ENCODE peak calls at places on chromosomes 7 and 10, in seven cellular contexts. One of them, this sample, is unnamed.

GRCh38 chr7:139762886-139763285 is 14.9 kb downstream of the HIPK2 start:
- DNase-seq in epithelial cell of esophagus: peak; percentile 30
- DNase-seq in foreskin fibroblast: peak; percentile 75
- DNase-seq in AG09309: no peak
- DNase-seq in uterus: no peak
- DNase-seq in heart right ventricle: no peak
- DNase-seq in ascending aorta: no peak
- DNase-seq in this sample: peak; percentile 60

GRCh38 chr7:111292026-111292430 is 201.1 kb downstream of the LRRN3 start:
- DNase-seq in epithelial cell of esophagus: no peak
- DNase-seq in foreskin fibroblast: peak; percentile 36
- DNase-seq in AG09309: peak; percentile 23
- DNase-seq in uterus: no peak
- DNase-seq in heart right ventricle: no peak
- DNase-seq in ascending aorta: no peak
- DNase-seq in this sample: peak; percentile 42

GRCh38 chr7:45001138-45001694 is 1.2 kb downstream of the CCM2 start:
- DNase-seq in epithelial cell of esophagus: peak; percentile 76
- DNase-seq in foreskin fibroblast: peak; percentile 42
- DNase-seq in AG09309: no peak
- DNase-seq in uterus: no peak
- DNase-seq in heart right ventricle: no peak
- DNase-seq in ascending aorta: no peak
- DNase-seq in this sample: no peak

GRCh38 chr10:69334258-69335062 is 56.2 kb downstream of the HK1 start:
- DNase-seq in epithelial cell of esophagus: peak; percentile 59
- DNase-seq in foreskin fibroblast: no peak
- DNase-seq in AG09309: no peak
- DNase-seq in uterus: no peak
- DNase-seq in heart right ventricle: no peak
- DNase-seq in ascending aorta: no peak
- DNase-seq in this sample: no peak

GRCh38 chr7:136654406-136654805 is 214.0 kb upstream of the CHRM2 start:
- DNase-seq in epithelial cell of esophagus: no peak
- DNase-seq in foreskin fibroblast: no peak
- DNase-seq in AG09309: no peak
- DNase-seq in uterus: no peak
- DNase-seq in heart right ventricle: no peak
- DNase-seq in ascending aorta: no peak
- DNase-seq in this sample: peak; percentile 9

GRCh38 chr7:2526659-2527504 is 7.3 kb downstream of the LFNG start:
- DNase-seq in epithelial cell of esophagus: no peak
- DNase-seq in foreskin fibroblast: no peak
- DNase-seq in AG09309: no peak
- DNase-seq in uterus: no peak
- DNase-seq in heart right ventricle: peak; percentile 9
- DNase-seq in ascending aorta: no peak
- DNase-seq in this sample: no peak

GRCh38 chr7:74483402-74484336 is 30.0 kb downstream of the GTF2IRD1 start:
- DNase-seq in epithelial cell of esophagus: peak; percentile 54
- DNase-seq in foreskin fibroblast: peak; percentile 63
- DNase-seq in AG09309: peak; percentile 57
- DNase-seq in uterus: no peak
- DNase-seq in heart right ventricle: no peak
- DNase-seq in ascending aorta: no peak
- DNase-seq in this sample: peak; percentile 62

GRCh38 chr7:74256446-74257408 is 2.5 kb upstream of the RFC2 start:
- DNase-seq in epithelial cell of esophagus: no peak
- DNase-seq in foreskin fibroblast: peak; percentile 85
- DNase-seq in AG09309: peak; percentile 88
- DNase-seq in uterus: peak; percentile 34
- DNase-seq in heart right ventricle: no peak
- DNase-seq in ascending aorta: peak; percentile 83
- DNase-seq in this sample: peak; percentile 97

GRCh38 chr7:45084901-45085618 is 3.7 kb downstream of the NACAD start:
- DNase-seq in epithelial cell of esophagus: no peak
- DNase-seq in foreskin fibroblast: no peak
- DNase-seq in AG09309: no peak
- DNase-seq in uterus: no peak
- DNase-seq in heart right ventricle: no peak
- DNase-seq in ascending aorta: no peak
- DNase-seq in this sample: no peak

GRCh38 chr7:155566011-155566836 is 19.9 kb upstream of the CNPY1 start:
- DNase-seq in epithelial cell of esophagus: no peak
- DNase-seq in foreskin fibroblast: no peak
- DNase-seq in AG09309: no peak
- DNase-seq in uterus: no peak
- DNase-seq in heart right ventricle: no peak
- DNase-seq in ascending aorta: no peak
- DNase-seq in this sample: no peak

GRCh38 chr10:66627156-66627555 is 298.7 kb upstream of the LRRTM3 start:
- DNase-seq in epithelial cell of esophagus: peak; percentile 74
- DNase-seq in foreskin fibroblast: peak; percentile 36
- DNase-seq in AG09309: no peak
- DNase-seq in uterus: no peak
- DNase-seq in heart right ventricle: no peak
- DNase-seq in ascending aorta: no peak
- DNase-seq in this sample: peak; percentile 20

GRCh38 chr7:101453617-101454016 is 90.9 kb downstream of the COL26A1 start:
- DNase-seq in epithelial cell of esophagus: no peak
- DNase-seq in foreskin fibroblast: no peak
- DNase-seq in AG09309: no peak
- DNase-seq in uterus: no peak
- DNase-seq in heart right ventricle: no peak
- DNase-seq in ascending aorta: no peak
- DNase-seq in this sample: no peak

GRCh38 chr10:110850099-110850498 is 21.6 kb upstream of the PDCD4 start:
- DNase-seq in epithelial cell of esophagus: no peak
- DNase-seq in foreskin fibroblast: no peak
- DNase-seq in AG09309: no peak
- DNase-seq in uterus: no peak
- DNase-seq in heart right ventricle: no peak
- DNase-seq in ascending aorta: no peak
- DNase-seq in this sample: no peak

GRCh38 chr10:133378251-133379096 is 588 bp upstream of the PAOX start:
- DNase-seq in epithelial cell of esophagus: peak; percentile 51
- DNase-seq in foreskin fibroblast: peak; percentile 78
- DNase-seq in AG09309: no peak
- DNase-seq in uterus: peak; percentile 52
- DNase-seq in heart right ventricle: peak; percentile 76
- DNase-seq in ascending aorta: peak; percentile 79
- DNase-seq in this sample: peak; percentile 52

GRCh38 chr10:111018021-111018420 is 58.8 kb upstream of the ADRA2A start:
- DNase-seq in epithelial cell of esophagus: no peak
- DNase-seq in foreskin fibroblast: peak; percentile 4
- DNase-seq in AG09309: no peak
- DNase-seq in uterus: no peak
- DNase-seq in heart right ventricle: no peak
- DNase-seq in ascending aorta: no peak
- DNase-seq in this sample: peak; percentile 33

GRCh38 chr10:123852411-123852951 is 39.1 kb downstream of the CPXM2 start:
- DNase-seq in epithelial cell of esophagus: no peak
- DNase-seq in foreskin fibroblast: no peak
- DNase-seq in AG09309: no peak
- DNase-seq in uterus: no peak
- DNase-seq in heart right ventricle: no peak
- DNase-seq in ascending aorta: peak; percentile 34
- DNase-seq in this sample: no peak

GRCh38 chr10:123848564-123849457 is 42.8 kb downstream of the CPXM2 start:
- DNase-seq in epithelial cell of esophagus: no peak
- DNase-seq in foreskin fibroblast: no peak
- DNase-seq in AG09309: no peak
- DNase-seq in uterus: no peak
- DNase-seq in heart right ventricle: no peak
- DNase-seq in ascending aorta: no peak
- DNase-seq in this sample: no peak

GRCh38 chr10:123842692-123843385 is 48.8 kb downstream of the CPXM2 start:
- DNase-seq in epithelial cell of esophagus: no peak
- DNase-seq in foreskin fibroblast: no peak
- DNase-seq in AG09309: no peak
- DNase-seq in uterus: no peak
- DNase-seq in heart right ventricle: no peak
- DNase-seq in ascending aorta: peak; percentile 66
- DNase-seq in this sample: no peak

GRCh38 chr10:123847686-123848432 is 43.7 kb downstream of the CPXM2 start:
- DNase-seq in epithelial cell of esophagus: peak; percentile 54
- DNase-seq in foreskin fibroblast: peak; percentile 50
- DNase-seq in AG09309: peak; percentile 48
- DNase-seq in uterus: no peak
- DNase-seq in heart right ventricle: no peak
- DNase-seq in ascending aorta: no peak
- DNase-seq in this sample: peak; percentile 13
- H3K4me3 ChIP-seq in epithelial cell of esophagus: no peak overlapping the region
- H3K4me3 ChIP-seq in foreskin fibroblast: no peak overlapping the region
- H3K4me3 ChIP-seq in AG09309: no peak overlapping the region
- H3K4me3 ChIP-seq in uterus: no peak overlapping the region
- H3K4me3 ChIP-seq in heart right ventricle: no peak overlapping the region
- H3K4me3 ChIP-seq in ascending aorta: no peak overlapping the region
- H3K4me3 ChIP-seq in this sample: no peak overlapping the region

DNA sequence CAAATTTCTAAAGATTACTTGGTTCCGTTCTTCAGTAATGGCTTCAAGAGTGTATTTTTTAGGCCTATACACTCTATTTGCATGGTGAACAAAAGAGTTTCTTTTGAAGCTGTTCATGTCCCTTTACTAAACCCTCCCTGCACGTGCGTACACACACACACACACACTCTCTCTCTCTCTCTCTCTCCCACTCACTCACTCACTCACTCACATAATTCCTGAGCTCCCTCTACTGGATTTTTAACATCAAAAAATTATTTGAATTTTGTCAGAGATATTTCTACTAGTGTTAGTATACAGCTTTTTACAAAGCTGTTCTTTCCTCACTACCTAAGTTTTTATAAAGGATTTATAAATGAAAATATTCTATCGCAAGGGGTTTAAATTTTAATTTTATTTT is 85.9 kb downstream of the UBE3C start:
- DNase-seq in epithelial cell of esophagus: peak; percentile 10
- DNase-seq in foreskin fibroblast: peak; percentile 26
- DNase-seq in AG09309: no peak
- DNase-seq in uterus: no peak
- DNase-seq in heart right ventricle: no peak
- DNase-seq in ascending aorta: no peak
- DNase-seq in this sample: peak; percentile 73
- TF ChIP-seq CTCF in epithelial cell of esophagus: no peak
- TF ChIP-seq CTCF in foreskin fibroblast: peak; percentile 19
- TF ChIP-seq CTCF in AG09309: peak; percentile 24
- TF ChIP-seq CTCF in uterus: no peak
- TF ChIP-seq CTCF in heart right ventricle: no peak
- TF ChIP-seq CTCF in ascending aorta: no peak
- TF ChIP-seq CTCF in this sample: peak; percentile 50

GRCh38 chr7:27141591-27142561 is 1.6 kb downstream of the HOXA5 start:
- DNase-seq in epithelial cell of esophagus: no peak
- DNase-seq in foreskin fibroblast: no peak
- DNase-seq in AG09309: no peak
- DNase-seq in uterus: no peak
- DNase-seq in heart right ventricle: no peak
- DNase-seq in ascending aorta: peak; percentile 73
- DNase-seq in this sample: no peak

GRCh38 chr7:27139335-27140107 is 4.0 kb downstream of the HOXA5 start:
- DNase-seq in epithelial cell of esophagus: no peak
- DNase-seq in foreskin fibroblast: no peak
- DNase-seq in AG09309: no peak
- DNase-seq in uterus: no peak
- DNase-seq in heart right ventricle: no peak
- DNase-seq in ascending aorta: no peak
- DNase-seq in this sample: no peak

GRCh38 chr7:27141138-27141537 is 2.3 kb downstream of the HOXA5 start:
- DNase-seq in epithelial cell of esophagus: no peak
- DNase-seq in foreskin fibroblast: no peak
- DNase-seq in AG09309: no peak
- DNase-seq in uterus: no peak
- DNase-seq in heart right ventricle: no peak
- DNase-seq in ascending aorta: no peak
- DNase-seq in this sample: no peak

GRCh38 chr7:27138987-27139334 is 4.5 kb downstream of the HOXA5 start:
- DNase-seq in epithelial cell of esophagus: no peak
- DNase-seq in foreskin fibroblast: no peak
- DNase-seq in AG09309: no peak
- DNase-seq in uterus: no peak
- DNase-seq in heart right ventricle: no peak
- DNase-seq in ascending aorta: no peak
- DNase-seq in this sample: no peak

DNA sequence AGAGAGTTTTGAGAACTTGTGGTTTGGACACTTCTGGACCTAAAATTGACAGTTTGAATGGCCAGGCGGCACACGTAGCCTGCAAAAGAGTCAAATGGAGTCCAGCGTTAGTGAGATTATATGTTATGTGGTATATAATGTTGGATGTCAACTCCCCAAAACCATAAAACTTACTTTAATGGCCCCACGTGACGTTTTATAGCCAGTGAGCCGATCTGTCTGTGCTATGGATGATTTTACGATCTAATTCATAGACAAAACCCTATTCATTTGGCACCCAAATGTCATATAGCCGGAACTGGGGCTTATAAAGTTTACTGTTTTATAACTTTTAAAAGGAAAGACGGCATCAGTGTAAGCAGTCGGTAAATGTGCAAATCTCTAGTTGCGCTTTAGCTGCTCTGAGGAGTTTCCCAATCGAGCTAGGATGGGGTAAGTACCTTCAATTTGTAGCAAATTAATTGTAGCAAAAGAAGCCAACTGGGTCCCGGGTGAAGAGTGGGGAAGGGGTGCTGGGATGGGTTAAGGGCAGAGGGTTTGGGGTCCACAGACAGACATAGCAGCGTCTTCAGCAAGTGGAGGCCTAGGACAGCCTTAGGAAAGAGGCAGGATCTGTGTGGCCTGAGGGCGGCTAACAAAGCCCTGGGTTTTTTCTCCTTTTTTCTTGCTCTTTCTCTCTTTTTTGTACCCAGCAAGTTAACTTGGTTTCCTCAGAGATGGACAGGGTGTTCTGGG is 3.2 kb downstream of the HOXA5 start:
- DNase-seq in epithelial cell of esophagus: no peak
- DNase-seq in foreskin fibroblast: no peak
- DNase-seq in AG09309: no peak
- DNase-seq in uterus: no peak
- DNase-seq in heart right ventricle: no peak
- DNase-seq in ascending aorta: no peak
- DNase-seq in this sample: no peak
- H3K4me3 ChIP-seq in epithelial cell of esophagus: no peak overlapping the region
- H3K4me3 ChIP-seq in foreskin fibroblast: no peak overlapping the region
- H3K4me3 ChIP-seq in AG09309: no peak overlapping the region
- H3K4me3 ChIP-seq in uterus: no peak overlapping the region
- H3K4me3 ChIP-seq in heart right ventricle: no peak overlapping the region
- H3K4me3 ChIP-seq in ascending aorta: peak overlapping the region; percentile 25
- H3K4me3 ChIP-seq in this sample: no peak overlapping the region

DNA sequence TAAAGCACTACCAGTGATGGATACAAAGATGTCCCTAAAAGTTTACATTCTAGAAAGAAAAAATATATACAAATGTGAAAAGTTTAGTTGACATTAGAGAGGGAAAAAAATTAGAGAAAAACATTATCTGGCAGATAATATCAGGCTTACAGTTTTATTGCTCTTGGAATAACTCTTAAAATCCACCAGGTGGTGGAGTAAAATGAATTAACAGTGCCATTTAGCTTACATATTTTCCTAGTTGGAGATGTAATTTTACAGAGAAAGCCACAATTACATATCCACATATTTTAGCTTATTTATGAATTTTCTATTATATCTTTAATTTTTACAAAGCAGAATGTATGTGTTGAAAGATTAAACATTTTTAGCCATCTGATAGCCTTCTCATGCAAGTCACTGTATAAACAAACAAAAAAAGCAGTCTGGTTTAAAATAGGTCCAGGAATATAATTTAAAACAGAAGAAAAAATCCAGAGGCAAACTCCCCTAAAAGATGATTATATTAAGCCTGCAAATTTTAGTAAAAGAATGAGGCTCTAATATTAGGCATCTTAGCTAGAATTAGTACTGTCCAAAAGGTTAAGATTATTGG is 6.5 kb downstream of the CABCOCO1 start:
- DNase-seq in epithelial cell of esophagus: no peak
- DNase-seq in foreskin fibroblast: peak; percentile 3
- DNase-seq in AG09309: no peak
- DNase-seq in uterus: no peak
- DNase-seq in heart right ventricle: no peak
- DNase-seq in ascending aorta: no peak
- DNase-seq in this sample: peak; percentile 17
- TF ChIP-seq CTCF in epithelial cell of esophagus: no peak
- TF ChIP-seq CTCF in foreskin fibroblast: no peak
- TF ChIP-seq CTCF in AG09309: no peak
- TF ChIP-seq CTCF in uterus: no peak
- TF ChIP-seq CTCF in heart right ventricle: no peak
- TF ChIP-seq CTCF in ascending aorta: no peak
- TF ChIP-seq CTCF in this sample: no peak

This sample was measured in choroid plexus epithelial cell.